ENCODE peak calls at places on chromosome 4, in seven cellular contexts. G, U, X, B, K, H and C are unnamed samples.

GRCh38 chr4:152935661-152936445 is at the start of gene FHDC1:
- DNase-seq in B (no peak), X (no peak), K (no peak), H (peak; percentile 48), G (no peak), U (peak; percentile 23), C (no peak)

GRCh38 chr4:155796031-155796430 is 37.2 kb downstream of the GUCY1B1 start:
- DNase-seq in G (no peak), H (no peak), B (peak; percentile 38), X (peak; percentile 53), U (peak; percentile 9), K (no peak), C (peak; percentile 74)

GRCh38 chr4:72971572-72971971 is 97.9 kb downstream of the COX18 start:
- DNase-seq in U (no peak), H (no peak), X (peak; percentile 76), K (peak; percentile 86), G (no peak), B (peak; percentile 94), C (peak; percentile 88)

GRCh38 chr4:73883306-73883705 is 14.1 kb downstream of the CXCL1 start:
- DNase-seq in K (peak; percentile 73), G (no peak), H (no peak), X (peak; percentile 72), U (peak; percentile 47), B (peak; percentile 23), C (peak; percentile 89)

GRCh38 chr4:123649644-123650356 is 253.2 kb downstream of the SPRY1 start:
- DNase-seq in B (peak; percentile 77), U (peak; percentile 77), X (peak; percentile 74), K (peak; percentile 37), G (no peak), H (no peak), C (peak; percentile 76)

GRCh38 chr4:7810792-7811535 is 128.7 kb downstream of the AFAP1 start:
- DNase-seq in H (no peak), B (no peak), X (no peak), G (no peak), U (no peak), K (no peak), C (no peak)

GRCh38 chr4:25320374-25321172 is 8.0 kb downstream of the ZCCHC4 start:
- DNase-seq in K (peak; percentile 86), G (no peak), U (peak; percentile 93), H (no peak), B (peak; percentile 82), X (peak; percentile 67), C (peak; percentile 88)

GRCh38 chr4:154618708-154619315 is 6.4 kb upstream of the FGG start:
- DNase-seq in B (peak; percentile 28), X (peak; percentile 22), U (peak; percentile 52), K (peak; percentile 19), H (peak; percentile 41), G (peak; percentile 57), C (peak; percentile 49)

GRCh38 chr4:44725166-44725565 is 1.2 kb downstream of the GNPDA2 start:
- DNase-seq in B (no peak), H (no peak), U (no peak), G (no peak), K (no peak), X (peak; percentile 15), C (peak; percentile 8)

GRCh38 chr4:157895205-157895604 is 277.6 kb downstream of the GASK1B start:
- DNase-seq in X (no peak), H (no peak), U (no peak), B (no peak), G (no peak), K (no peak), C (no peak)

GRCh38 chr4:76585270-76585669 is 150.2 kb downstream of the SHROOM3 start:
- DNase-seq in U (no peak), X (no peak), H (no peak), B (no peak), K (no peak), G (no peak), C (peak; percentile 83)

GRCh38 chr4:109559983-109560686 is at the start of gene MCUB:
- DNase-seq in B (peak; percentile 89), H (peak; percentile 84), G (peak; percentile 80), K (peak; percentile 92), X (peak; percentile 87), U (peak; percentile 74), C (peak; percentile 89)

GRCh38 chr4:109557433-109557832 is 2.6 kb upstream of the MCUB start:
- DNase-seq in G (no peak), B (no peak), X (no peak), H (no peak), U (no peak), K (no peak), C (no peak)

GRCh38 chr4:109560687-109561452 is 824 bp downstream of the MCUB start:
- DNase-seq in X (peak; percentile 73), G (peak; percentile 42), U (peak; percentile 80), K (peak; percentile 75), B (peak; percentile 81), H (peak; percentile 48), C (peak; percentile 82)

GRCh38 chr4:109562457-109563237 is 2.6 kb downstream of the MCUB start:
- DNase-seq in X (no peak), K (no peak), G (no peak), U (no peak), B (no peak), H (no peak), C (no peak)

DNA sequence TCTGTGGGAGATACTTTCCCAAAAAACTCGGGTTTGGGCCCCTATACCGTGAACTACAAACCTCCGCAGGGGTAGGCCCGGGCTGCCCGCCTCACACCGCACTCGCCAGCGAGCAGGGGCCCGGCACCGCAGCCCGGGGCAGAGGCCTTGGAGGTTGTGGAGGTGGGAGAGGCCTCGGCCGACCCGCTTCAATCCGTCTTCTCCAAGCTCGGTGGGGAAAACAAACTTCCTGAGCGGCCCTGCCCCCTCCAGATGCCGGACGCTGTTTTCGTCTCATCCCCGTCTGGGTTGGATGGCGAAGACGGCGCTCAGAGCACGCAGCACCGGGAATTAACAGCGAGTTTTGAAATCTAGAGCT is 442 bp upstream of the MCUB start:
- DNase-seq in X (peak; percentile 43), U (no peak), H (peak; percentile 61), K (no peak), B (no peak), G (no peak), C (no peak)
- TF ChIP-seq CTCF in X (no peak), U (no peak), H (no peak), K (no peak), B (no peak), G (no peak), C (no peak)

GRCh38 chr4:27186710-27187109 is 326.1 kb downstream of the STIM2 start:
- DNase-seq in H (no peak), G (no peak), X (no peak), K (no peak), U (no peak), B (no peak), C (no peak)
- TF ChIP-seq CTCF in H (no peak), G (no peak), X (no peak), K (no peak), U (no peak), B (no peak), C (no peak)

GRCh38 chr4:98657531-98658286 is 702 bp downstream of the TSPAN5 start:
- DNase-seq in H (peak; percentile 54), B (peak; percentile 59), X (peak; percentile 65), U (peak; percentile 30), K (peak; percentile 80), G (peak; percentile 9), C (peak; percentile 75)

GRCh38 chr4:98659106-98659592 is 738 bp upstream of the TSPAN5 start:
- DNase-seq in H (no peak), G (no peak), B (peak; percentile 52), X (peak; percentile 43), U (peak; percentile 5), K (no peak), C (peak; percentile 58)

GRCh38 chr4:98659741-98660507 is 1.5 kb upstream of the TSPAN5 start:
- DNase-seq in G (no peak), H (no peak), B (peak; percentile 63), U (peak; percentile 6), X (peak; percentile 46), K (no peak), C (peak; percentile 37)

GRCh38 chr4:98656443-98656842 is 2.0 kb downstream of the TSPAN5 start:
- DNase-seq in U (no peak), G (no peak), H (no peak), K (no peak), X (no peak), B (no peak), C (peak; percentile 30)

DNA sequence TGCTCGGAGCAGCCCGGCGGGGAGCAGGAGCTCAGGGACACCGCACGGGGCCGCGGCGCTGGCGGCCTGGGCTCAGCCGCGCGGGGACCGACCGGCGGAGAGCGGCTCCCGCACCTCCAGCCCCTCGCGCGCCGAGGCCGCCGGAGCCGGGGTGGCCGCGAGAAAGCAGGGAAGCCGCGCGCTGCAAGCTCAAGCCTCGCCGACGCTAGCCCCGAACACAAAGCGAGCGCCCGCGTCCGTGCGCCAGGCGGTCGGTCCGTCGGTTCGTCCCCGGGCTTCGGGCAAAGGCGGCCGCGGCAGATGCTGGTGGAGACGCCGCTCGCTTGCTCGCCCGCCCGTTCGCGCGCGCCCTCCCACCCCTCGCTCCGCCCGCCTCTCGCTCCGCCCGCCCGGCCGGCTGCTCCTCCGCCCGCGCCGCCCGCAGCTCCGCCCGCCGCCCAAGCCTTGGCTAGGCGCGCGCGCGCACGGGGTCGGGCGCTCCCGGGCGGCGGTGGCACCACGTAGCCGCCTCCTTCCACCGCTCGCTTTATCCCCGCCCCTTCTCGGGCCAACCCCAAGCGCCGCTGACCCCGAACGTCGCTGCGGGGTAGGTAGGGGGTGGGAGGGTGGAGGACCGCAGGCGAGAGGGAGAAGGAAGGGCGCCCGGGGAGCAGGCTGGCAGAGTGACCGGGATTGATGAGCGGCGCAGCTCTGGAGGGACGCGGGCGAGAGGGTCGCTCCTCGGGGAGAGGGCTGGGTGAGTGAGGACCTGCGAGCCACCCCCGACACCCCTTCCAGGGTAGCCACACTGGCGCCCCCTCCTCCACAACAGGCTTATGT is at the start of gene TSPAN5:
- DNase-seq in U (peak; percentile 77), H (peak; percentile 78), X (peak; percentile 82), B (peak; percentile 67), G (peak; percentile 63), K (peak; percentile 89), C (peak; percentile 77)
- TF ChIP-seq CTCF in U (no peak), H (no peak), X (no peak), B (no peak), G (no peak), K (no peak), C (no peak)

GRCh38 chr4:5018096-5018495 is 1.2 kb downstream of the CYTL1 start:
- DNase-seq in U (peak; percentile 64), K (no peak), X (no peak), G (no peak), B (peak; percentile 10), H (no peak), C (peak; percentile 22)
- TF ChIP-seq CTCF in U (peak; percentile 18), K (no peak), X (peak; percentile 21), G (no peak), B (peak; percentile 39), H (no peak), C (peak; percentile 33)

DNA sequence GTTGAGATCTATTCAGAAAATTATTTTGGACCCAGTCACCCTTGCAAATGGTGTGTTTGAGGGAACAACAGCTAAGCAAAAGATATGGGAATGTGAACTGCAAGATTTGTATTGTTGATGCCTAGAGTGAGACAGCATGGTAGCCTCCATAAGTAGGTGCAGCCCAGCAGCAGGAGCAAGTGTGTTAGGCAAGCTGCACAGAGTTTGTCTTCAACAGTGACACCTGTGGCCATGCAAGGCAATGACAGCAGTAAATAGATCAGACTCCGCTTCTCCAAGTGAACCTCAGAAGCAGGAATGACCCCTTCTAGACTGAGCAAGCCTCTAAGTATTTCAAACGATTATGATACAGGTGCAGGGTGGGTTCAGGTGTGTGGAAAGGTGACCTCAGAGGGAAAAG is 133.4 kb upstream of the MSX1 start:
- DNase-seq in U (peak; percentile 39), H (no peak), G (no peak), B (no peak), X (no peak), K (no peak), C (no peak)
- TF ChIP-seq CTCF in U (peak; percentile 61), H (no peak), G (no peak), B (peak; percentile 61), X (peak; percentile 34), K (no peak), C (peak; percentile 37)

GRCh38 chr4:10144479-10144878 is 27.9 kb upstream of the WDR1 start:
- DNase-seq in H (no peak), X (no peak), G (no peak), B (no peak), U (no peak), K (no peak), C (no peak)
- TF ChIP-seq CTCF in H (no peak), X (no peak), G (no peak), B (no peak), U (no peak), K (no peak), C (no peak)